ENCODE peak calls at places on chromosomes 16 and 17, in six cellular contexts. One of them, this sample, is unnamed. For H3K4me1, the result is how much of the 10 kb centered on the place peaks cover.

GRCh38 chr17:37648555-37648954 is 5.3 kb upstream of the DDX52 start:
- DNase-seq in neural progenitor cell: no peak
- DNase-seq in prostate gland: no peak
- DNase-seq in left lung: no peak
- DNase-seq in OCI-LY7: no peak
- DNase-seq in adrenal gland: no peak
- DNase-seq in this sample: peak

GRCh38 chr17:13046361-13046760 is 28.5 kb upstream of the ELAC2 start:
- DNase-seq in OCI-LY7: no peak
- DNase-seq in left lung: no peak
- DNase-seq in prostate gland: no peak
- DNase-seq in neural progenitor cell: no peak
- DNase-seq in adrenal gland: no peak
- DNase-seq in this sample: no peak

GRCh38 chr17:48539177-48539576 is 5.7 kb downstream of the HOXB2 start:
- DNase-seq in OCI-LY7: no peak
- DNase-seq in adrenal gland: no peak
- DNase-seq in left lung: no peak
- DNase-seq in neural progenitor cell: no peak
- DNase-seq in prostate gland: no peak
- DNase-seq in this sample: no peak

GRCh38 chr17:6064855-6065254 is 5.3 kb upstream of the WSCD1 start:
- DNase-seq in left lung: no peak
- DNase-seq in adrenal gland: no peak
- DNase-seq in prostate gland: no peak
- DNase-seq in OCI-LY7: no peak
- DNase-seq in neural progenitor cell: no peak
- DNase-seq in this sample: no peak

GRCh38 chr17:58565389-58566311 is 51.2 kb upstream of the MTMR4 start:
- DNase-seq in adrenal gland: no peak
- DNase-seq in left lung: no peak
- DNase-seq in prostate gland: no peak
- DNase-seq in neural progenitor cell: no peak
- DNase-seq in OCI-LY7: peak
- DNase-seq in this sample: no peak

GRCh38 chr17:50686494-50687199 is 21.1 kb downstream of the ANKRD40 start:
- DNase-seq in adrenal gland: peak
- DNase-seq in OCI-LY7: no peak
- DNase-seq in prostate gland: peak
- DNase-seq in neural progenitor cell: no peak
- DNase-seq in left lung: peak
- DNase-seq in this sample: peak

GRCh38 chr16:10740000-10740844 is 3.4 kb upstream of the NUBP1 start:
- DNase-seq in left lung: no peak
- DNase-seq in OCI-LY7: no peak
- DNase-seq in prostate gland: no peak
- DNase-seq in neural progenitor cell: no peak
- DNase-seq in adrenal gland: no peak
- DNase-seq in this sample: peak

GRCh38 chr16:71853413-71853812 is 7.6 kb downstream of the ATXN1L start:
- DNase-seq in adrenal gland: no peak
- DNase-seq in left lung: no peak
- DNase-seq in neural progenitor cell: no peak
- DNase-seq in prostate gland: no peak
- DNase-seq in OCI-LY7: peak
- DNase-seq in this sample: no peak

GRCh38 chr16:55678061-55678935 is 22.5 kb downstream of the SLC6A2 start:
- DNase-seq in neural progenitor cell: no peak
- DNase-seq in left lung: no peak
- DNase-seq in OCI-LY7: no peak
- DNase-seq in adrenal gland: no peak
- DNase-seq in prostate gland: no peak
- DNase-seq in this sample: no peak

GRCh38 chr16:15606521-15607220 is 36.3 kb downstream of the MARF1 start:
- DNase-seq in left lung: no peak
- DNase-seq in OCI-LY7: no peak
- DNase-seq in neural progenitor cell: no peak
- DNase-seq in adrenal gland: no peak
- DNase-seq in prostate gland: peak
- DNase-seq in this sample: no peak

GRCh38 chr17:76337413-76337777 is 16.3 kb downstream of the PRPSAP1 start:
- DNase-seq in neural progenitor cell: no peak
- DNase-seq in adrenal gland: no peak
- DNase-seq in OCI-LY7: no peak
- DNase-seq in left lung: no peak
- DNase-seq in prostate gland: no peak
- DNase-seq in this sample: no peak

GRCh38 chr16:20928774-20929411 is 28.3 kb downstream of the LYRM1 start:
- DNase-seq in left lung: no peak
- DNase-seq in prostate gland: no peak
- DNase-seq in adrenal gland: no peak
- DNase-seq in neural progenitor cell: no peak
- DNase-seq in OCI-LY7: no peak
- DNase-seq in this sample: no peak

GRCh38 chr17:41885733-41886132 is 20.5 kb upstream of the KLHL11 start:
- DNase-seq in adrenal gland: no peak
- DNase-seq in prostate gland: no peak
- DNase-seq in OCI-LY7: no peak
- DNase-seq in neural progenitor cell: peak
- DNase-seq in left lung: no peak
- DNase-seq in this sample: no peak

GRCh38 chr16:73095885-73096341 is 48.0 kb upstream of the ZFHX3 start:
- DNase-seq in prostate gland: no peak
- DNase-seq in neural progenitor cell: no peak
- DNase-seq in adrenal gland: no peak
- DNase-seq in OCI-LY7: no peak
- DNase-seq in left lung: no peak
- DNase-seq in this sample: no peak

GRCh38 chr17:19508327-19508867 is 25.3 kb upstream of the SLC47A1 start:
- DNase-seq in prostate gland: peak
- DNase-seq in left lung: no peak
- DNase-seq in OCI-LY7: peak
- DNase-seq in neural progenitor cell: peak
- DNase-seq in adrenal gland: peak
- DNase-seq in this sample: no peak

GRCh38 chr17:69525920-69526841 is 111.7 kb downstream of the MAP2K6 start:
- DNase-seq in adrenal gland: peak
- DNase-seq in prostate gland: peak
- DNase-seq in left lung: no peak
- DNase-seq in OCI-LY7: peak
- DNase-seq in neural progenitor cell: peak
- DNase-seq in this sample: no peak

GRCh38 chr16:78684655-78685400 is 585.4 kb downstream of the WWOX start:
- DNase-seq in left lung: no peak
- DNase-seq in OCI-LY7: no peak
- DNase-seq in neural progenitor cell: no peak
- DNase-seq in adrenal gland: no peak
- DNase-seq in prostate gland: no peak
- DNase-seq in this sample: no peak

GRCh38 chr17:57480438-57481196 is 224.3 kb downstream of the MSI2 start:
- DNase-seq in prostate gland: peak
- DNase-seq in neural progenitor cell: no peak
- DNase-seq in OCI-LY7: no peak
- DNase-seq in left lung: no peak
- DNase-seq in adrenal gland: no peak
- DNase-seq in this sample: peak
- H3K27ac ChIP-seq in prostate gland: no peak
- H3K27ac ChIP-seq in neural progenitor cell: no peak
- H3K27ac ChIP-seq in OCI-LY7: no peak
- H3K27ac ChIP-seq in left lung: no peak
- H3K27ac ChIP-seq in adrenal gland: peak
- H3K27ac ChIP-seq in this sample: peak

GRCh38 chr17:4542003-4542725 is 13.0 kb downstream of the MYBBP1A start:
- DNase-seq in left lung: no peak
- DNase-seq in neural progenitor cell: no peak
- DNase-seq in OCI-LY7: no peak
- DNase-seq in prostate gland: no peak
- DNase-seq in adrenal gland: no peak
- DNase-seq in this sample: no peak
- H3K4me1 ChIP-seq in left lung: under half
- H3K4me1 ChIP-seq in neural progenitor cell: under half
- H3K4me1 ChIP-seq in OCI-LY7: under half
- H3K4me1 ChIP-seq in prostate gland: under half
- H3K4me1 ChIP-seq in adrenal gland: under half
- H3K4me1 ChIP-seq in this sample: under half

GRCh38 chr16:84836967-84837366 is 17.2 kb downstream of the CRISPLD2 start:
- DNase-seq in adrenal gland: no peak
- DNase-seq in OCI-LY7: no peak
- DNase-seq in prostate gland: no peak
- DNase-seq in neural progenitor cell: no peak
- DNase-seq in left lung: no peak
- DNase-seq in this sample: no peak

GRCh38 chr16:84838383-84838948 is 18.7 kb downstream of the CRISPLD2 start:
- DNase-seq in prostate gland: no peak
- DNase-seq in neural progenitor cell: no peak
- DNase-seq in adrenal gland: no peak
- DNase-seq in OCI-LY7: no peak
- DNase-seq in left lung: no peak
- DNase-seq in this sample: no peak

GRCh38 chr16:84840687-84841627 is 21.2 kb downstream of the CRISPLD2 start:
- DNase-seq in prostate gland: no peak
- DNase-seq in neural progenitor cell: no peak
- DNase-seq in OCI-LY7: no peak
- DNase-seq in adrenal gland: no peak
- DNase-seq in left lung: no peak
- DNase-seq in this sample: no peak

GRCh38 chr16:84839956-84840355 is 20.2 kb downstream of the CRISPLD2 start:
- DNase-seq in adrenal gland: no peak
- DNase-seq in OCI-LY7: no peak
- DNase-seq in left lung: no peak
- DNase-seq in prostate gland: no peak
- DNase-seq in neural progenitor cell: peak
- DNase-seq in this sample: peak

DNA sequence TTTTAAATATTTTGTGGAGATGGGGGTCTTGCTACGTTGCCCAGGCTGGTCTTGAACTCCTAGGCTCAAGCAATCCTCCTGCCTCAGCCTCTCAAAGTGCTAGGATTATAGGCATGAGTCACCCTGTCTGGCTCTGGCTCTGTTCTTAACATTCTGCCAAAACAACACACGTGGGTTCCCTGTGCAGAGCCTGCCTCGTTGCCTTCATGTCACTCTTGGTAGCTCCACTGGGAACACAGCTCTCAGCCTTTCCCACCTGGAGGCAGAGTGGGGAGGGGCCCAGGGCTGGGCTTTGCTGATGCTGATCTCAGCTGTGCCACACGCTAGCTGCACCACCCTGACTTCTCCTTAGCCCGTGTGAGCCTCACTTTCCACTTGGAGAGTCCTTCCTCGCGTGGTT is 19.3 kb downstream of the CRISPLD2 start:
- DNase-seq in neural progenitor cell: no peak
- DNase-seq in prostate gland: no peak
- DNase-seq in OCI-LY7: no peak
- DNase-seq in left lung: no peak
- DNase-seq in adrenal gland: no peak
- DNase-seq in this sample: no peak
- H3K27ac ChIP-seq in neural progenitor cell: no peak
- H3K27ac ChIP-seq in prostate gland: peak
- H3K27ac ChIP-seq in OCI-LY7: no peak
- H3K27ac ChIP-seq in left lung: no peak
- H3K27ac ChIP-seq in adrenal gland: no peak
- H3K27ac ChIP-seq in this sample: no peak

GRCh38 chr17:60147553-60148241 is 2.1 kb upstream of the CA4 start:
- DNase-seq in neural progenitor cell: no peak
- DNase-seq in prostate gland: no peak
- DNase-seq in left lung: no peak
- DNase-seq in OCI-LY7: no peak
- DNase-seq in adrenal gland: no peak
- DNase-seq in this sample: no peak
- H3K4me1 ChIP-seq in neural progenitor cell: half or more
- H3K4me1 ChIP-seq in prostate gland: under half
- H3K4me1 ChIP-seq in left lung: half or more
- H3K4me1 ChIP-seq in OCI-LY7: under half
- H3K4me1 ChIP-seq in adrenal gland: under half
- H3K4me1 ChIP-seq in this sample: under half

GRCh38 chr16:86753399-86753798 is 175.1 kb downstream of the FOXL1 start:
- DNase-seq in adrenal gland: no peak
- DNase-seq in neural progenitor cell: no peak
- DNase-seq in prostate gland: no peak
- DNase-seq in OCI-LY7: no peak
- DNase-seq in left lung: no peak
- DNase-seq in this sample: no peak

GRCh38 chr16:86747761-86748160 is 169.4 kb downstream of the FOXL1 start:
- DNase-seq in prostate gland: no peak
- DNase-seq in left lung: no peak
- DNase-seq in OCI-LY7: no peak
- DNase-seq in neural progenitor cell: no peak
- DNase-seq in adrenal gland: no peak
- DNase-seq in this sample: no peak

GRCh38 chr16:86752582-86753175 is 174.3 kb downstream of the FOXL1 start:
- DNase-seq in prostate gland: no peak
- DNase-seq in neural progenitor cell: no peak
- DNase-seq in OCI-LY7: no peak
- DNase-seq in adrenal gland: no peak
- DNase-seq in left lung: no peak
- DNase-seq in this sample: no peak

GRCh38 chr16:86748643-86749042 is 170.3 kb downstream of the FOXL1 start:
- DNase-seq in left lung: no peak
- DNase-seq in adrenal gland: no peak
- DNase-seq in neural progenitor cell: no peak
- DNase-seq in prostate gland: no peak
- DNase-seq in OCI-LY7: no peak
- DNase-seq in this sample: no peak

GRCh38 chr16:86751081-86752030 is 173.0 kb downstream of the FOXL1 start:
- DNase-seq in neural progenitor cell: no peak
- DNase-seq in adrenal gland: no peak
- DNase-seq in OCI-LY7: no peak
- DNase-seq in prostate gland: peak
- DNase-seq in left lung: no peak
- DNase-seq in this sample: peak
- H3K27ac ChIP-seq in neural progenitor cell: no peak
- H3K27ac ChIP-seq in adrenal gland: no peak
- H3K27ac ChIP-seq in OCI-LY7: no peak
- H3K27ac ChIP-seq in prostate gland: no peak
- H3K27ac ChIP-seq in left lung: no peak
- H3K27ac ChIP-seq in this sample: peak